ENCODE peak calls at places on chromosomes 6 and 20, in four cellular contexts. One of them, this sample, is unnamed.

GRCh38 chr20:19782669-19783068 is 24.6 kb downstream of the RIN2 start:
- DNase-seq in IMR-90: no peak
- DNase-seq in transverse colon: no peak
- DNase-seq in Peyer's patch: no peak
- DNase-seq in this sample: no peak

GRCh38 chr6:57173886-57174510 is 1.9 kb downstream of the BAG2 start:
- DNase-seq in IMR-90: peak; percentile 84
- DNase-seq in transverse colon: no peak
- DNase-seq in Peyer's patch: no peak
- DNase-seq in this sample: no peak

GRCh38 chr20:50464026-50464724 is 46.0 kb upstream of the PTPN1 start:
- DNase-seq in IMR-90: peak; percentile 49
- DNase-seq in transverse colon: peak; percentile 58
- DNase-seq in Peyer's patch: peak; percentile 79
- DNase-seq in this sample: no peak

GRCh38 chr6:74256387-74257180 is 560.6 kb downstream of the CD109 start:
- DNase-seq in IMR-90: peak; percentile 51
- DNase-seq in transverse colon: no peak
- DNase-seq in Peyer's patch: no peak
- DNase-seq in this sample: no peak

GRCh38 chr20:2279245-2279779 is 16.5 kb upstream of the TGM3 start:
- DNase-seq in IMR-90: no peak
- DNase-seq in transverse colon: no peak
- DNase-seq in Peyer's patch: no peak
- DNase-seq in this sample: no peak

GRCh38 chr6:30613251-30614043 is 3.6 kb downstream of the PPP1R10 start:
- DNase-seq in IMR-90: peak; percentile 52
- DNase-seq in transverse colon: no peak
- DNase-seq in Peyer's patch: no peak
- DNase-seq in this sample: no peak

GRCh38 chr20:8223096-8223870 is 91.2 kb downstream of the PLCB1 start:
- DNase-seq in IMR-90: peak; percentile 94
- DNase-seq in transverse colon: no peak
- DNase-seq in Peyer's patch: no peak
- DNase-seq in this sample: no peak

GRCh38 chr6:13992417-13993055 is 67.8 kb downstream of the RNF182 start:
- DNase-seq in IMR-90: peak; percentile 86
- DNase-seq in transverse colon: no peak
- DNase-seq in Peyer's patch: no peak
- DNase-seq in this sample: no peak

GRCh38 chr6:147479857-147480256 is 28.6 kb upstream of the SAMD5 start:
- DNase-seq in IMR-90: no peak
- DNase-seq in transverse colon: no peak
- DNase-seq in Peyer's patch: no peak
- DNase-seq in this sample: no peak

GRCh38 chr6:33613146-33613793 is 7.9 kb upstream of the ITPR3 start:
- DNase-seq in IMR-90: peak; percentile 49
- DNase-seq in transverse colon: no peak
- DNase-seq in Peyer's patch: no peak
- DNase-seq in this sample: no peak

GRCh38 chr6:157061770-157062594 is 261.3 kb downstream of the TMEM242 start:
- DNase-seq in IMR-90: no peak
- DNase-seq in transverse colon: no peak
- DNase-seq in Peyer's patch: no peak
- DNase-seq in this sample: no peak

GRCh38 chr6:71034578-71034977 is 77.7 kb upstream of the B3GAT2 start:
- DNase-seq in IMR-90: no peak
- DNase-seq in transverse colon: no peak
- DNase-seq in Peyer's patch: no peak
- DNase-seq in this sample: no peak

GRCh38 chr6:28940294-28940858 is 16.6 kb upstream of the TRIM27 start:
- DNase-seq in IMR-90: no peak
- DNase-seq in transverse colon: peak; percentile 41
- DNase-seq in Peyer's patch: peak; percentile 63
- DNase-seq in this sample: no peak

GRCh38 chr20:32181606-32182005 is 25.9 kb downstream of the PLAGL2 start:
- DNase-seq in IMR-90: no peak
- DNase-seq in transverse colon: no peak
- DNase-seq in Peyer's patch: peak; percentile 29
- DNase-seq in this sample: no peak

GRCh38 chr20:24109008-24109407 is 120.4 kb upstream of the GGTLC1 start:
- DNase-seq in IMR-90: no peak
- DNase-seq in transverse colon: peak; percentile 13
- DNase-seq in Peyer's patch: peak; percentile 70
- DNase-seq in this sample: no peak

GRCh38 chr20:43914286-43914685 is 366 bp upstream of the TOX2 start:
- DNase-seq in IMR-90: no peak
- DNase-seq in transverse colon: no peak
- DNase-seq in Peyer's patch: peak; percentile 44
- DNase-seq in this sample: peak; percentile 27

GRCh38 chr6:158647501-158647900 is 2.4 kb upstream of the SYTL3 start:
- DNase-seq in IMR-90: peak; percentile 41
- DNase-seq in transverse colon: no peak
- DNase-seq in Peyer's patch: no peak
- DNase-seq in this sample: peak; percentile 17

GRCh38 chr6:40325791-40326190 is 261.4 kb downstream of the LRFN2 start:
- DNase-seq in IMR-90: no peak
- DNase-seq in transverse colon: no peak
- DNase-seq in Peyer's patch: no peak
- DNase-seq in this sample: no peak

GRCh38 chr20:24438331-24438730 is 31.1 kb upstream of the SYNDIG1 start:
- DNase-seq in IMR-90: no peak
- DNase-seq in transverse colon: no peak
- DNase-seq in Peyer's patch: no peak
- DNase-seq in this sample: no peak

GRCh38 chr20:62636446-62636845 is 5.9 kb upstream of the SLCO4A1 start:
- DNase-seq in IMR-90: no peak
- DNase-seq in transverse colon: no peak
- DNase-seq in Peyer's patch: no peak
- DNase-seq in this sample: no peak

GRCh38 chr20:45358282-45359068 is 4.5 kb upstream of the SYS1 start:
- DNase-seq in IMR-90: peak; percentile 73
- DNase-seq in transverse colon: peak; percentile 73
- DNase-seq in Peyer's patch: peak; percentile 76
- DNase-seq in this sample: peak; percentile 91

GRCh38 chr6:1020837-1021236 is 291.1 kb upstream of the FOXQ1 start:
- DNase-seq in IMR-90: no peak
- DNase-seq in transverse colon: no peak
- DNase-seq in Peyer's patch: no peak
- DNase-seq in this sample: no peak

GRCh38 chr6:113361014-113361645 is 496.0 kb upstream of the MARCKS start:
- DNase-seq in IMR-90: peak; percentile 85
- DNase-seq in transverse colon: no peak
- DNase-seq in Peyer's patch: no peak
- DNase-seq in this sample: no peak

GRCh38 chr6:13710552-13711383 is 867 bp downstream of the RANBP9 start:
- DNase-seq in IMR-90: no peak
- DNase-seq in transverse colon: peak; percentile 66
- DNase-seq in Peyer's patch: peak; percentile 73
- DNase-seq in this sample: peak; percentile 79

GRCh38 chr6:75727206-75727605 is 21.8 kb upstream of the MYO6 start:
- DNase-seq in IMR-90: no peak
- DNase-seq in transverse colon: no peak
- DNase-seq in Peyer's patch: no peak
- DNase-seq in this sample: no peak

GRCh38 chr20:50562262-50562701 is 52.1 kb downstream of the PTPN1 start:
- DNase-seq in IMR-90: no peak
- DNase-seq in transverse colon: no peak
- DNase-seq in Peyer's patch: no peak
- DNase-seq in this sample: no peak

GRCh38 chr20:49990310-49990720 is 7.5 kb downstream of the SNAI1 start:
- DNase-seq in IMR-90: no peak
- DNase-seq in transverse colon: no peak
- DNase-seq in Peyer's patch: no peak
- DNase-seq in this sample: no peak

GRCh38 chr6:17289491-17290106 is 8.4 kb downstream of the RBM24 start:
- DNase-seq in IMR-90: peak; percentile 60
- DNase-seq in transverse colon: peak; percentile 35
- DNase-seq in Peyer's patch: peak; percentile 50
- DNase-seq in this sample: no peak

GRCh38 chr20:24991897-24992419 is 593 bp downstream of the APMAP start:
- DNase-seq in IMR-90: no peak
- DNase-seq in transverse colon: peak; percentile 51
- DNase-seq in Peyer's patch: peak; percentile 63
- DNase-seq in this sample: no peak

GRCh38 chr20:22560817-22561216 is 23.6 kb downstream of the FOXA2 start:
- DNase-seq in IMR-90: no peak
- DNase-seq in transverse colon: no peak
- DNase-seq in Peyer's patch: no peak
- DNase-seq in this sample: no peak

GRCh38 chr20:13874269-13875158 is 89.7 kb downstream of the NDUFAF5 start:
- DNase-seq in IMR-90: no peak
- DNase-seq in transverse colon: no peak
- DNase-seq in Peyer's patch: no peak
- DNase-seq in this sample: no peak

GRCh38 chr6:137875606-137876005 is 8.5 kb downstream of the TNFAIP3 start:
- DNase-seq in IMR-90: no peak
- DNase-seq in transverse colon: no peak
- DNase-seq in Peyer's patch: no peak
- DNase-seq in this sample: no peak
- H3K4me1 ChIP-seq in IMR-90: peaks cover 10% of the 10 kb centered on the region
- H3K4me1 ChIP-seq in transverse colon: peaks cover 13% of the 10 kb centered on the region
- H3K4me1 ChIP-seq in Peyer's patch: peaks cover 25% of the 10 kb centered on the region
- H3K4me1 ChIP-seq in this sample: peaks cover 1% of the 10 kb centered on the region

DNA sequence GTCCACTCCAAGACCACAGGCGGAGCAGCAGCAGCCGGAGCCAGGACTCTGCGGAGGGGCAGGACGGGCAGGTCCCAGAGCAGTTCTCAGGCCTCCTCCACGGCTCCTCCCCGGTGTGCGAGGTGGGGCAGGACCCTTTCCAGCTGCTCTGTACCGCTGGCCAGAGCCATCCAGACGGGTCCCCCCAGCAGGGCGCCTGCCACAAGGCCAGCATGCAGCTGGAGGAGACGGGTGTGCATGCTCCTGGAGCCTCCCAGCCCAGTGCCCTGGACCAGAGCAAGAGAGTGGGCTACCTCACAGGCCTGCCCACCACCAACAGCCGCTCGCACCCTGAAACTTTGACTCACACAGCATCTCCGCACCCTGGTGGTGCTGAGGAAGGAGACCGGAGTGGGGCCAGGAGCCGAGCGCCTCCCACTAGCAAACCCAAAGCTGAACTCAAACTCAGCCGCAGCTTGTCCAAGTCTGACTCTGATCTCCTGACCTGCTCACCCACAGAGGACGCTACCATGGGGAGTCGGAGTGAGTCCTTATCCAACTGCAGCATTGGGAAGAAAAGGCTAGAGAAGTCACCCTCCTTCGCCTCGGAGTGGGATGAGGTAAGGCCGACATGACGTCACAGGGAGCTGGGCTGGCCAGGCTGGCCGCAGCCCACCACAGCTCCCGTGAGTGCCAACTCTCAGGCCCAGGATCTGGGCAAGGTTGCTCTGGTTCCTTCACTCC is 123.5 kb downstream of the TCP11 start:
- DNase-seq in IMR-90: no peak
- DNase-seq in transverse colon: peak; percentile 24
- DNase-seq in Peyer's patch: peak; percentile 49
- DNase-seq in this sample: no peak
- TF ChIP-seq POLR2A in IMR-90: no peak
- TF ChIP-seq POLR2A in transverse colon: no peak
- TF ChIP-seq POLR2A in Peyer's patch: no peak
- TF ChIP-seq POLR2A in this sample: no peak

GRCh38 chr6:99614430-99615161 is 8.0 kb downstream of the PRDM13 start:
- DNase-seq in IMR-90: no peak
- DNase-seq in transverse colon: peak; percentile 17
- DNase-seq in Peyer's patch: no peak
- DNase-seq in this sample: no peak
- H3K4me3 ChIP-seq in IMR-90: no peak overlapping the region
- H3K4me3 ChIP-seq in transverse colon: no peak overlapping the region
- H3K4me3 ChIP-seq in Peyer's patch: peak overlapping the region; percentile 59
- H3K4me3 ChIP-seq in this sample: peak overlapping the region; percentile 35

GRCh38 chr6:10598084-10598960 is 77.2 kb downstream of the GCNT2 start:
- DNase-seq in IMR-90: no peak
- DNase-seq in transverse colon: no peak
- DNase-seq in Peyer's patch: no peak
- DNase-seq in this sample: no peak

GRCh38 chr6:10591411-10592160 is 70.4 kb downstream of the GCNT2 start:
- DNase-seq in IMR-90: no peak
- DNase-seq in transverse colon: no peak
- DNase-seq in Peyer's patch: no peak
- DNase-seq in this sample: no peak

GRCh38 chr6:10597499-10598001 is 76.4 kb downstream of the GCNT2 start:
- DNase-seq in IMR-90: no peak
- DNase-seq in transverse colon: no peak
- DNase-seq in Peyer's patch: no peak
- DNase-seq in this sample: no peak

GRCh38 chr6:10599046-10599445 is 77.9 kb downstream of the GCNT2 start:
- DNase-seq in IMR-90: no peak
- DNase-seq in transverse colon: no peak
- DNase-seq in Peyer's patch: no peak
- DNase-seq in this sample: no peak

GRCh38 chr6:10595731-10596664 is 74.8 kb downstream of the GCNT2 start:
- DNase-seq in IMR-90: peak; percentile 10
- DNase-seq in transverse colon: no peak
- DNase-seq in Peyer's patch: no peak
- DNase-seq in this sample: no peak
- H3K4me1 ChIP-seq in IMR-90: no peaks in the 10 kb centered on the region
- H3K4me1 ChIP-seq in transverse colon: no peaks in the 10 kb centered on the region
- H3K4me1 ChIP-seq in Peyer's patch: no peaks in the 10 kb centered on the region
- H3K4me1 ChIP-seq in this sample: no peaks in the 10 kb centered on the region